ENCODE peak calls at places on chromosomes 12 and 14, in eight cellular contexts. One of them, this sample, is unnamed. For H3K4me1, the result is how much of the 10 kb centered on the place peaks cover.

GRCh38 chr12:28443337-28443736 is 253.1 kb downstream of the CCDC91 start:
- DNase-seq in sigmoid colon: no peak
- DNase-seq in esophagus muscularis mucosa: no peak
- DNase-seq in body of pancreas: no peak
- DNase-seq in uterus: no peak
- DNase-seq in right lobe of liver: no peak
- DNase-seq in vagina: no peak
- DNase-seq in Peyer's patch: no peak
- DNase-seq in this sample: no peak

GRCh38 chr12:107411792-107412535 is 273.6 kb upstream of the PWP1 start:
- DNase-seq in body of pancreas: no peak
- DNase-seq in Peyer's patch: no peak
- DNase-seq in sigmoid colon: no peak
- DNase-seq in right lobe of liver: no peak
- DNase-seq in vagina: no peak
- DNase-seq in uterus: no peak
- DNase-seq in esophagus muscularis mucosa: no peak
- DNase-seq in this sample: no peak

GRCh38 chr12:15928345-15928744 is 17.2 kb downstream of the DERA start:
- DNase-seq in right lobe of liver: no peak
- DNase-seq in uterus: no peak
- DNase-seq in esophagus muscularis mucosa: no peak
- DNase-seq in body of pancreas: no peak
- DNase-seq in Peyer's patch: no peak
- DNase-seq in vagina: no peak
- DNase-seq in sigmoid colon: no peak
- DNase-seq in this sample: no peak

GRCh38 chr12:121839993-121840761 is 18.5 kb downstream of the HPD start:
- DNase-seq in sigmoid colon: no peak
- DNase-seq in esophagus muscularis mucosa: no peak
- DNase-seq in uterus: no peak
- DNase-seq in Peyer's patch: no peak
- DNase-seq in right lobe of liver: no peak
- DNase-seq in vagina: no peak
- DNase-seq in body of pancreas: no peak
- DNase-seq in this sample: no peak

GRCh38 chr14:31388687-31389413 is 31.5 kb downstream of the HEATR5A start:
- DNase-seq in body of pancreas: no peak
- DNase-seq in esophagus muscularis mucosa: no peak
- DNase-seq in right lobe of liver: no peak
- DNase-seq in sigmoid colon: no peak
- DNase-seq in Peyer's patch: no peak
- DNase-seq in vagina: no peak
- DNase-seq in uterus: no peak
- DNase-seq in this sample: no peak

GRCh38 chr12:18981732-18982131 is 147.8 kb upstream of the PLEKHA5 start:
- DNase-seq in right lobe of liver: no peak
- DNase-seq in vagina: no peak
- DNase-seq in body of pancreas: no peak
- DNase-seq in sigmoid colon: no peak
- DNase-seq in esophagus muscularis mucosa: no peak
- DNase-seq in Peyer's patch: no peak
- DNase-seq in uterus: no peak
- DNase-seq in this sample: no peak

GRCh38 chr12:6062427-6063378 is 61.8 kb downstream of the VWF start:
- DNase-seq in vagina: no peak
- DNase-seq in sigmoid colon: peak
- DNase-seq in esophagus muscularis mucosa: no peak
- DNase-seq in right lobe of liver: peak
- DNase-seq in Peyer's patch: no peak
- DNase-seq in body of pancreas: peak
- DNase-seq in uterus: peak
- DNase-seq in this sample: peak

GRCh38 chr14:100584056-100585031 is 2.9 kb downstream of the BEGAIN start:
- DNase-seq in sigmoid colon: peak
- DNase-seq in right lobe of liver: no peak
- DNase-seq in body of pancreas: peak
- DNase-seq in uterus: no peak
- DNase-seq in vagina: no peak
- DNase-seq in esophagus muscularis mucosa: no peak
- DNase-seq in Peyer's patch: no peak
- DNase-seq in this sample: no peak

GRCh38 chr12:95164656-95165055 is 52.6 kb downstream of the FGD6 start:
- DNase-seq in uterus: no peak
- DNase-seq in esophagus muscularis mucosa: no peak
- DNase-seq in body of pancreas: no peak
- DNase-seq in Peyer's patch: no peak
- DNase-seq in right lobe of liver: no peak
- DNase-seq in vagina: no peak
- DNase-seq in sigmoid colon: no peak
- DNase-seq in this sample: no peak

GRCh38 chr12:26340649-26341048 is 145.3 kb downstream of the SSPN start:
- DNase-seq in right lobe of liver: no peak
- DNase-seq in uterus: no peak
- DNase-seq in body of pancreas: no peak
- DNase-seq in vagina: no peak
- DNase-seq in Peyer's patch: no peak
- DNase-seq in esophagus muscularis mucosa: no peak
- DNase-seq in sigmoid colon: no peak
- DNase-seq in this sample: no peak

GRCh38 chr14:62696261-62696968 is 348.8 kb downstream of the KCNH5 start:
- DNase-seq in esophagus muscularis mucosa: no peak
- DNase-seq in sigmoid colon: no peak
- DNase-seq in Peyer's patch: no peak
- DNase-seq in vagina: no peak
- DNase-seq in right lobe of liver: no peak
- DNase-seq in body of pancreas: no peak
- DNase-seq in uterus: no peak
- DNase-seq in this sample: no peak

GRCh38 chr12:122031342-122032216 is 9.9 kb downstream of the BCL7A start:
- DNase-seq in vagina: no peak
- DNase-seq in sigmoid colon: no peak
- DNase-seq in esophagus muscularis mucosa: no peak
- DNase-seq in right lobe of liver: peak
- DNase-seq in uterus: no peak
- DNase-seq in Peyer's patch: peak
- DNase-seq in body of pancreas: peak
- DNase-seq in this sample: peak

GRCh38 chr14:69287096-69287991 is 27.4 kb downstream of the GALNT16 start:
- DNase-seq in right lobe of liver: no peak
- DNase-seq in sigmoid colon: no peak
- DNase-seq in esophagus muscularis mucosa: no peak
- DNase-seq in vagina: no peak
- DNase-seq in body of pancreas: no peak
- DNase-seq in Peyer's patch: no peak
- DNase-seq in uterus: no peak
- DNase-seq in this sample: no peak

GRCh38 chr12:131057211-131057721 is 103.6 kb downstream of the ADGRD1 start:
- DNase-seq in Peyer's patch: no peak
- DNase-seq in right lobe of liver: peak
- DNase-seq in vagina: no peak
- DNase-seq in esophagus muscularis mucosa: no peak
- DNase-seq in body of pancreas: no peak
- DNase-seq in uterus: no peak
- DNase-seq in sigmoid colon: peak
- DNase-seq in this sample: peak

GRCh38 chr12:90945070-90945649 is 9.8 kb downstream of the CCER1 start:
- DNase-seq in body of pancreas: no peak
- DNase-seq in vagina: no peak
- DNase-seq in right lobe of liver: no peak
- DNase-seq in Peyer's patch: no peak
- DNase-seq in sigmoid colon: no peak
- DNase-seq in esophagus muscularis mucosa: no peak
- DNase-seq in uterus: no peak
- DNase-seq in this sample: no peak

GRCh38 chr12:121576851-121577391 is 3.9 kb downstream of the KDM2B start:
- DNase-seq in uterus: peak
- DNase-seq in vagina: no peak
- DNase-seq in right lobe of liver: no peak
- DNase-seq in sigmoid colon: no peak
- DNase-seq in esophagus muscularis mucosa: no peak
- DNase-seq in body of pancreas: no peak
- DNase-seq in Peyer's patch: no peak
- DNase-seq in this sample: no peak

DNA sequence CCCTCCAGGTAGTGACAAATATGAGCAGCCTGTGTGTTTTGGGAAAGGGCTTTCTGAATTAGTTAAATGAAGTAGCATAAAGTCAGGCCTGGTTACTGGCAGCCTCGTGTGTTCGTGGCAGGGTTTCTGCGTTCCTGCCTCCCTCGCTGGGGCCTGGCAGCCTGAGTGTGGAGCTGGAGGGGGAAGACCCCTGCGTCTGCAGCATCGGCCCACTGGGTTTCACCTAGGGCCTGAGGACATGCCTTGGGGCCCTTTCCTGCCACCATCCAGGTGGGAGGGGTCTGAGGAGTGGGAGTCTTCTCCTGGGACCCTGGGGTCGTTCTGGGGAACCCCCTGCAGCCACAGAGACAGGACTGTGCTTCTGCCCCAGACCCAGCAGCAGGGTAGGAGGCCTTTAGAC is 20.4 kb upstream of the AMN start:
- DNase-seq in body of pancreas: no peak
- DNase-seq in sigmoid colon: no peak
- DNase-seq in vagina: no peak
- DNase-seq in right lobe of liver: no peak
- DNase-seq in Peyer's patch: no peak
- DNase-seq in uterus: no peak
- DNase-seq in esophagus muscularis mucosa: no peak
- DNase-seq in this sample: no peak
- TF ChIP-seq POLR2A in body of pancreas: no peak
- TF ChIP-seq POLR2A in sigmoid colon: no peak
- TF ChIP-seq POLR2A in vagina: no peak
- TF ChIP-seq POLR2A in right lobe of liver: no peak
- TF ChIP-seq POLR2A in Peyer's patch: no peak
- TF ChIP-seq POLR2A in uterus: no peak
- TF ChIP-seq POLR2A in esophagus muscularis mucosa: no peak
- TF ChIP-seq POLR2A in this sample: no peak

DNA sequence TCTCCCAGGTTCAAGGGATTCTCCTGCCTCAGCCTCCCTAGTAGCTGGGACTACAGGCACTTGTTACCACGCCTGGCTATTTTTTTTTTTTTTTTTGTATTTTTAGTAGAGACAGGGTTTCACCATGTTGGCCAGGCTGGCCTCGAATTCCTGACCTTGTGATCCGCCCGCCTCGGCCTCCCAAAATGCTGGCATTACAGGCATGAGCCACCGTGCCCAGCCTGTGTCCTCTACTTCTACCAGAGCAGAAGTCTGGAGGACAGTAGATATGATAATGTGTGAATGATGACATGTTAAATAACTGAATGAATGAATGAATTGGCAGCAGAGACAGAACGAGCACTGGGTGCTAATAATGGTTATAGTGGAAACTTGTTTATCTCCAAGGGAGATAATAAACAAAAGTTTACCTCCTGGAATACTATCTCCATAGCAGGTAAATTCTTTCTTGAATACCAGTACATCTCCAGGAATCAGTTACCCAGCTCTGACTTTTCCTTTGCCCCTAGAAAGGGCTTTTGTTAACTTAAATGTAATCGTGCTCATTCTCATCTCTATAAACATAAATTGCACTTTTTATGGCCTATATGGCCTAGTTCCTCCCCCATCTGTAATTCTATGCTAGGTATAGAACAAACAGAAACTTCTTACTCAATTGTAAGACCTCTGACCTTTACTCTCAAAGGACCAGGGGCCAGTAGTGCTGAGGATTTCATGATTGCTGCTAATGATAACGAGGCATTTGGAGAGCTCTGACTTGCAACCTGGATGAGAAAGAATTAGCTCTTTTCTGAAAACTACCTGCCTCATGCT is 7.2 kb upstream of the LGALS3 start:
- DNase-seq in body of pancreas: no peak
- DNase-seq in uterus: no peak
- DNase-seq in Peyer's patch: no peak
- DNase-seq in sigmoid colon: no peak
- DNase-seq in vagina: no peak
- DNase-seq in right lobe of liver: no peak
- DNase-seq in esophagus muscularis mucosa: no peak
- DNase-seq in this sample: no peak
- H3K4me1 ChIP-seq in body of pancreas: under half
- H3K4me1 ChIP-seq in uterus: under half
- H3K4me1 ChIP-seq in Peyer's patch: under half
- H3K4me1 ChIP-seq in sigmoid colon: under half
- H3K4me1 ChIP-seq in vagina: half or more
- H3K4me1 ChIP-seq in right lobe of liver: under half
- H3K4me1 ChIP-seq in esophagus muscularis mucosa: half or more
- H3K4me1 ChIP-seq in this sample: half or more

GRCh38 chr12:52977195-52977594 is 28.3 kb downstream of the KRT18 start:
- DNase-seq in esophagus muscularis mucosa: no peak
- DNase-seq in Peyer's patch: no peak
- DNase-seq in vagina: no peak
- DNase-seq in body of pancreas: no peak
- DNase-seq in right lobe of liver: no peak
- DNase-seq in uterus: no peak
- DNase-seq in sigmoid colon: no peak
- DNase-seq in this sample: no peak

GRCh38 chr12:52975204-52975603 is 26.3 kb downstream of the KRT18 start:
- DNase-seq in uterus: no peak
- DNase-seq in sigmoid colon: no peak
- DNase-seq in body of pancreas: no peak
- DNase-seq in vagina: no peak
- DNase-seq in Peyer's patch: no peak
- DNase-seq in right lobe of liver: no peak
- DNase-seq in esophagus muscularis mucosa: no peak
- DNase-seq in this sample: no peak

GRCh38 chr12:52976574-52977071 is 27.7 kb downstream of the KRT18 start:
- DNase-seq in esophagus muscularis mucosa: no peak
- DNase-seq in vagina: no peak
- DNase-seq in right lobe of liver: no peak
- DNase-seq in sigmoid colon: no peak
- DNase-seq in body of pancreas: no peak
- DNase-seq in uterus: no peak
- DNase-seq in Peyer's patch: no peak
- DNase-seq in this sample: no peak

GRCh38 chr12:52971701-52972329 is 22.9 kb downstream of the KRT18 start:
- DNase-seq in right lobe of liver: no peak
- DNase-seq in vagina: no peak
- DNase-seq in body of pancreas: no peak
- DNase-seq in uterus: no peak
- DNase-seq in esophagus muscularis mucosa: no peak
- DNase-seq in Peyer's patch: no peak
- DNase-seq in sigmoid colon: no peak
- DNase-seq in this sample: no peak

GRCh38 chr12:52975820-52976573 is 27.1 kb downstream of the KRT18 start:
- DNase-seq in sigmoid colon: no peak
- DNase-seq in uterus: no peak
- DNase-seq in Peyer's patch: no peak
- DNase-seq in vagina: no peak
- DNase-seq in esophagus muscularis mucosa: no peak
- DNase-seq in body of pancreas: no peak
- DNase-seq in right lobe of liver: peak
- DNase-seq in this sample: peak
- TF ChIP-seq CTCF in sigmoid colon: no peak
- TF ChIP-seq CTCF in uterus: no peak
- TF ChIP-seq CTCF in Peyer's patch: peak
- TF ChIP-seq CTCF in vagina: no peak
- TF ChIP-seq CTCF in esophagus muscularis mucosa: no peak
- TF ChIP-seq CTCF in body of pancreas: no peak
- TF ChIP-seq CTCF in right lobe of liver: no peak
- TF ChIP-seq CTCF in this sample: no peak

DNA sequence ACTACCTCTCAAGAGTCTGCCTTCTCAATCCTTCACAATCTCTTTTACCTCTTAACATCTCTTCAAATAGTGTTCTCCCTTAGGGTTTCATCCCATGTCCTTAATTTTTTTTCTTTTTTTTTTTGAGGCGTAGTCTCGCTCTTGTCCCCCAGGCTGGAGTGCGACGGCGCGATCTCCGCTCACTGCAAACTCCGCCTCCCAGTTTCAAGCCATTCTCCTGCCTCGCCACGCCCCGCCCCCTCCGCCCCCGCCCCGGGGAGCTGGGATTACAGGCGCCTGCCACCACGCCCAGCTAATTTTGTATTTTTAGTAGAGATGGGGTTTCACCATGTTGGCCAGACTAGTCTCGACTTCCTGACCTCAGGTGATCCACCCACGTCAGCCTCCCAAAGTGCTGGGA is 7.0 kb upstream of the BCAT1 start:
- DNase-seq in esophagus muscularis mucosa: no peak
- DNase-seq in right lobe of liver: no peak
- DNase-seq in Peyer's patch: no peak
- DNase-seq in sigmoid colon: no peak
- DNase-seq in vagina: no peak
- DNase-seq in uterus: no peak
- DNase-seq in body of pancreas: no peak
- DNase-seq in this sample: no peak
- TF ChIP-seq POLR2A in esophagus muscularis mucosa: no peak
- TF ChIP-seq POLR2A in right lobe of liver: no peak
- TF ChIP-seq POLR2A in Peyer's patch: no peak
- TF ChIP-seq POLR2A in sigmoid colon: no peak
- TF ChIP-seq POLR2A in vagina: no peak
- TF ChIP-seq POLR2A in uterus: no peak
- TF ChIP-seq POLR2A in body of pancreas: no peak
- TF ChIP-seq POLR2A in this sample: no peak